ENCODE peak calls at places on chromosomes 12 and 14, in eight cellular contexts. M, Y, I, F, X, C, Q and A are unnamed samples.

GRCh38 chr12:104671407-104672095 is 214.8 kb downstream of the CHST11 start:
- DNase-seq in Y (peak; percentile 89), C (peak; percentile 60), Q (peak; percentile 100), F (peak; percentile 96), M (peak; percentile 92), I (peak; percentile 84), X (peak; percentile 63), A (peak; percentile 77)

GRCh38 chr14:56805201-56805991 is 4.9 kb downstream of the OTX2 start:
- DNase-seq in M (no peak), C (no peak), Q (no peak), I (no peak), X (no peak), F (no peak), Y (no peak), A (no peak)

GRCh38 chr14:46920542-46920941 is 269.0 kb upstream of the RPL10L start:
- DNase-seq in X (no peak), C (no peak), I (no peak), F (no peak), M (no peak), Y (no peak), Q (no peak), A (no peak)

GRCh38 chr12:76299536-76300296 is 48.5 kb downstream of the BBS10 start:
- DNase-seq in C (no peak), I (no peak), M (no peak), X (no peak), Q (peak; percentile 75), Y (no peak), F (no peak), A (no peak)

GRCh38 chr14:68160779-68161546 is 341.4 kb downstream of the RAD51B start:
- DNase-seq in I (no peak), M (no peak), C (no peak), Y (no peak), Q (no peak), X (no peak), F (peak; percentile 62), A (no peak)

GRCh38 chr14:76050797-76051392 is 65.3 kb downstream of the IFT43 start:
- DNase-seq in M (peak; percentile 67), C (peak; percentile 63), F (peak; percentile 79), X (no peak), I (peak; percentile 30), Q (peak; percentile 57), Y (no peak), A (peak; percentile 55)

GRCh38 chr12:71594214-71594948 is 69.3 kb downstream of the ZFC3H1 start:
- DNase-seq in M (no peak), Q (no peak), I (no peak), C (no peak), X (no peak), F (peak; percentile 56), Y (no peak), A (no peak)

GRCh38 chr12:49776413-49776812 is 35.1 kb downstream of the TMBIM6 start:
- DNase-seq in M (peak; percentile 83), X (peak; percentile 54), F (peak; percentile 88), I (peak; percentile 46), Q (peak; percentile 84), C (peak; percentile 63), Y (peak; percentile 80), A (peak; percentile 79)

GRCh38 chr12:58066296-58066695 is 124.9 kb downstream of the ATP23 start:
- DNase-seq in Q (no peak), Y (no peak), I (no peak), X (no peak), F (peak; percentile 5), C (no peak), M (no peak), A (no peak)

GRCh38 chr12:45235087-45236025 is 19.5 kb downstream of the ANO6 start:
- DNase-seq in Y (peak; percentile 49), Q (peak; percentile 44), C (no peak), F (peak; percentile 71), X (no peak), I (no peak), M (no peak), A (no peak)

GRCh38 chr12:9104087-9104486 is 11.6 kb downstream of the A2M start:
- DNase-seq in F (no peak), I (no peak), M (no peak), C (no peak), Q (no peak), X (no peak), Y (no peak), A (no peak)

GRCh38 chr12:124497039-124497438 is 70.4 kb downstream of the NCOR2 start:
- DNase-seq in X (no peak), Q (no peak), M (no peak), C (no peak), F (no peak), Y (no peak), I (no peak), A (no peak)

GRCh38 chr14:67952786-67953185 is 133.2 kb downstream of the RAD51B start:
- DNase-seq in F (no peak), C (no peak), X (no peak), M (no peak), Q (no peak), I (no peak), Y (no peak), A (no peak)